ENCODE peak calls at places on chromosomes 13 and 19, in ten cellular contexts. G is mucosa of descending colon, L is Panc1, X is esophagus squamous epithelium, I is colonic mucosa, O is aorta, V is upper lobe of right lung, K is HAP-1, C is cardiac muscle cell, W is lung. A is an unnamed sample. For H3K9me3, the result is how much of the 10 kb centered on the place peaks cover.

GRCh38 chr19:15453091-15453498 is 3.3 kb upstream of the WIZ start:
- DNase-seq in G (no peak), L (no peak), X (no peak), I (no peak), O (no peak), V (no peak), K (no peak), C (peak), W (no peak), A (no peak)

GRCh38 chr13:107348931-107349330 is 781.0 kb upstream of the ARGLU1 start:
- DNase-seq in G (no peak), L (no peak), X (no peak), I (no peak), O (no peak), V (no peak), K (no peak), C (no peak), W (no peak), A (no peak)

GRCh38 chr13:79548886-79549285 is 67.9 kb downstream of the NDFIP2 start:
- DNase-seq in G (no peak), L (no peak), X (no peak), I (no peak), O (no peak), V (no peak), K (no peak), C (no peak), W (no peak), A (no peak)

GRCh38 chr19:14686411-14686810 is 3.4 kb upstream of the ZNF333 start:
- DNase-seq in G (peak), L (no peak), X (no peak), I (no peak), O (no peak), V (no peak), K (no peak), C (peak), W (no peak), A (no peak)

GRCh38 chr13:97192166-97192565 is 30.0 kb upstream of the MBNL2 start:
- DNase-seq in G (no peak), L (no peak), X (no peak), I (no peak), O (no peak), V (no peak), K (no peak), C (no peak), W (no peak), A (no peak)

GRCh38 chr13:112579310-112579843 is 8.6 kb downstream of the TUBGCP3 start:
- DNase-seq in G (no peak), L (no peak), X (no peak), I (no peak), O (no peak), V (no peak), K (no peak), C (no peak), W (no peak), A (no peak)

GRCh38 chr19:39342647-39343305 is 555 bp downstream of the SAMD4B start:
- DNase-seq in G (peak), L (no peak), X (no peak), I (no peak), O (peak), V (peak), K (no peak), C (peak), W (peak), A (no peak)

GRCh38 chr19:17567940-17568339 is 12.5 kb downstream of the COLGALT1 start:
- DNase-seq in G (no peak), L (no peak), X (no peak), I (no peak), O (no peak), V (no peak), K (no peak), C (no peak), W (no peak), A (no peak)

GRCh38 chr19:35290381-35291135 is 1.4 kb upstream of the MAG start:
- DNase-seq in G (no peak), L (no peak), X (no peak), I (no peak), O (no peak), V (no peak), K (no peak), C (no peak), W (no peak), A (no peak)

GRCh38 chr13:89363144-89363543 is 1692.0 kb downstream of the SLITRK5 start:
- DNase-seq in G (no peak), L (no peak), X (no peak), I (no peak), O (no peak), V (no peak), K (no peak), C (no peak), W (no peak), A (no peak)

GRCh38 chr13:78040431-78040830 is 121.8 kb upstream of the EDNRB start:
- DNase-seq in G (no peak), L (no peak), X (no peak), I (no peak), O (no peak), V (no peak), K (no peak), C (no peak), W (no peak), A (no peak)

GRCh38 chr13:46629811-46630413 is 76.9 kb downstream of the LRCH1 start:
- DNase-seq in G (no peak), L (no peak), X (no peak), I (no peak), O (no peak), V (no peak), K (no peak), C (no peak), W (no peak), A (no peak)

GRCh38 chr19:46000497-46001246 is 5.4 kb downstream of the CCDC61 start:
- DNase-seq in G (peak), L (no peak), X (no peak), I (peak), O (no peak), V (peak), K (no peak), C (peak), W (peak), A (peak)

GRCh38 chr13:68713394-68713793 is 1394.2 kb upstream of the ATXN8OS start:
- DNase-seq in G (no peak), L (no peak), X (no peak), I (no peak), O (no peak), V (no peak), K (peak), C (no peak), W (no peak), A (no peak)

GRCh38 chr19:927044-927706 is 1.3 kb downstream of the ARID3A start:
- DNase-seq in G (no peak), L (no peak), X (no peak), I (no peak), O (peak), V (peak), K (no peak), C (peak), W (peak), A (no peak)

GRCh38 chr13:44514278-44514677 is 61.9 kb downstream of the TSC22D1 start:
- DNase-seq in G (no peak), L (no peak), X (no peak), I (no peak), O (no peak), V (no peak), K (no peak), C (no peak), W (no peak), A (no peak)

GRCh38 chr19:1281895-1282287 is 3.8 kb upstream of the EFNA2 start:
- DNase-seq in G (no peak), L (no peak), X (no peak), I (no peak), O (no peak), V (no peak), K (no peak), C (no peak), W (no peak), A (no peak)

GRCh38 chr13:112783946-112784500 is 94.2 kb downstream of the ATP11A start:
- DNase-seq in G (no peak), L (no peak), X (no peak), I (no peak), O (no peak), V (peak), K (no peak), C (no peak), W (peak), A (no peak)

GRCh38 chr13:43306364-43306763 is 283.0 kb downstream of the DNAJC15 start:
- DNase-seq in G (no peak), L (no peak), X (no peak), I (no peak), O (no peak), V (no peak), K (no peak), C (no peak), W (no peak), A (no peak)

GRCh38 chr13:25980255-25980654 is 71.6 kb downstream of the SHISA2 start:
- DNase-seq in G (no peak), L (no peak), X (no peak), I (no peak), O (no peak), V (no peak), K (peak), C (peak), W (no peak), A (no peak)

GRCh38 chr13:91907398-91907797 is 509.0 kb downstream of the GPC5 start:
- DNase-seq in G (no peak), L (no peak), X (no peak), I (no peak), O (no peak), V (no peak), K (no peak), C (no peak), W (no peak), A (no peak)

GRCh38 chr13:50990540-50991506 is 81.2 kb downstream of the RNASEH2B start:
- DNase-seq in G (peak), L (no peak), X (no peak), I (no peak), O (peak), V (no peak), K (peak), C (peak), W (no peak), A (no peak)

GRCh38 chr19:925912-926594 is at the start of gene ARID3A:
- DNase-seq in G (no peak), L (no peak), X (no peak), I (peak), O (no peak), V (peak), K (peak), C (peak), W (no peak), A (no peak)

GRCh38 chr13:91623151-91623550 is 224.7 kb downstream of the GPC5 start:
- DNase-seq in G (no peak), L (no peak), X (no peak), I (no peak), O (no peak), V (no peak), K (no peak), C (no peak), W (no peak), A (no peak)

GRCh38 chr13:39531646-39532045 is 71.3 kb downstream of the LHFPL6 start:
- DNase-seq in G (no peak), L (no peak), X (no peak), I (no peak), O (no peak), V (no peak), K (no peak), C (no peak), W (no peak), A (no peak)

GRCh38 chr19:39021063-39021462 is 11.3 kb downstream of the FBXO27 start:
- DNase-seq in G (no peak), L (no peak), X (no peak), I (no peak), O (no peak), V (no peak), K (no peak), C (no peak), W (no peak), A (no peak)

GRCh38 chr19:50723735-50724521 is 764 bp downstream of the CLEC11A start:
- DNase-seq in G (no peak), L (no peak), X (no peak), I (no peak), O (no peak), V (no peak), K (no peak), C (no peak), W (no peak), A (no peak)

GRCh38 chr13:44648392-44649117 is 72.4 kb upstream of the TSC22D1 start:
- DNase-seq in G (no peak), L (no peak), X (no peak), I (no peak), O (no peak), V (no peak), K (peak), C (no peak), W (no peak), A (no peak)

GRCh38 chr13:48317511-48317981 is 14.0 kb downstream of the RB1 start:
- DNase-seq in G (no peak), L (no peak), X (no peak), I (no peak), O (no peak), V (no peak), K (no peak), C (no peak), W (no peak), A (no peak)

GRCh38 chr19:43395561-43395960 is 19.1 kb upstream of the TEX101 start:
- DNase-seq in G (peak), L (no peak), X (no peak), I (peak), O (no peak), V (no peak), K (no peak), C (no peak), W (no peak), A (no peak)

GRCh38 chr13:24038846-24039330 is 121.6 kb upstream of the SPATA13 start:
- DNase-seq in G (no peak), L (no peak), X (no peak), I (no peak), O (no peak), V (no peak), K (no peak), C (no peak), W (peak), A (no peak)

GRCh38 chr13:110403315-110403714 is 96.2 kb downstream of the COL4A2 start:
- DNase-seq in G (no peak), L (no peak), X (no peak), I (no peak), O (no peak), V (no peak), K (no peak), C (no peak), W (no peak), A (no peak)

GRCh38 chr19:58543826-58544590 is at the start of gene TRIM28:
- DNase-seq in G (peak), L (peak), X (no peak), I (peak), O (peak), V (peak), K (peak), C (peak), W (peak), A (peak)

GRCh38 chr13:24276310-24276709 is 33.1 kb upstream of the C1QTNF9 start:
- DNase-seq in G (no peak), L (no peak), X (no peak), I (no peak), O (no peak), V (no peak), K (no peak), C (no peak), W (no peak), A (no peak)

GRCh38 chr19:55206664-55207500 is 2.4 kb downstream of the PTPRH start:
- DNase-seq in G (peak), L (peak), X (no peak), I (peak), O (peak), V (peak), K (peak), C (peak), W (peak), A (no peak)

GRCh38 chr19:34459614-34460013 is 21.9 kb upstream of the WTIP start:
- DNase-seq in G (peak), L (no peak), X (no peak), I (no peak), O (no peak), V (no peak), K (no peak), C (no peak), W (peak), A (no peak)

GRCh38 chr13:109093988-109094387 is 464.6 kb downstream of the MYO16 start:
- DNase-seq in G (no peak), L (no peak), X (no peak), I (no peak), O (no peak), V (no peak), K (no peak), C (no peak), W (no peak), A (no peak)

GRCh38 chr13:44416297-44416696 is 42.7 kb downstream of the SERP2 start:
- DNase-seq in G (no peak), L (no peak), X (no peak), I (no peak), O (peak), V (no peak), K (no peak), C (no peak), W (no peak), A (no peak)

GRCh38 chr19:19575411-19575810 is 37.3 kb downstream of the CILP2 start:
- DNase-seq in G (no peak), L (no peak), X (no peak), I (no peak), O (no peak), V (no peak), K (no peak), C (no peak), W (no peak), A (no peak)

GRCh38 chr19:9146882-9147281 is 6.7 kb downstream of the ZNF317 start:
- DNase-seq in G (no peak), L (no peak), X (no peak), I (no peak), O (no peak), V (no peak), K (no peak), C (no peak), W (no peak), A (no peak)

GRCh38 chr19:9151367-9151766 is 11.2 kb downstream of the ZNF317 start:
- DNase-seq in G (no peak), L (no peak), X (no peak), I (no peak), O (no peak), V (no peak), K (no peak), C (no peak), W (no peak), A (no peak)

GRCh38 chr19:9149976-9150375 is 9.8 kb downstream of the ZNF317 start:
- DNase-seq in G (no peak), L (no peak), X (no peak), I (no peak), O (no peak), V (no peak), K (no peak), C (no peak), W (no peak), A (no peak)

GRCh38 chr19:9148687-9149086 is 8.5 kb downstream of the ZNF317 start:
- DNase-seq in G (no peak), L (no peak), X (no peak), I (no peak), O (no peak), V (no peak), K (no peak), C (no peak), W (no peak), A (no peak)

DNA sequence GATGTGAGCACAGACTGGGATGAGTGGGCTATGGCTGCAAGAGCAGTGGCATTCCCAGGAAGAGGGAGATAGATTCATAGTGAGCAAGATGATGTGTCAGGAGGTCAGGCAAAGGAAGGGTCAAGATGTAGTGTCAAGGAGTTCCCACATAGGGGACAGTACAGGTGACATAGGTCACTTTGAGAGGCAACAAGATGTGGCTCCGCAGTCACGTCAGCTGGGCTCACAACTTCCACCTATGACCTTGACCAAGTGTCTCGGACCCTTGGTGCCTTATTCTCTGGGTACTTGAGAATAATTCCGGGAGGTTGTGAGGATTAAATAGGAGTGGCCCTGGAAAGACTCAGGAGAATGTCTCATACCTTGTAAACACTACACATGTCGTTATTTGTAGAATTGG is 10.5 kb downstream of the ZNF317 start:
- DNase-seq in G (no peak), L (no peak), X (no peak), I (no peak), O (no peak), V (no peak), K (no peak), C (no peak), W (no peak), A (no peak)
- H3K9me3 ChIP-seq in G (half or more), L (under half), X (under half), I (under half), O (under half), V (under half), K (under half), C (under half), W (under half), A (under half)

GRCh38 chr19:23512151-23512925 is 117.1 kb upstream of the ZNF91 start:
- DNase-seq in G (no peak), L (no peak), X (no peak), I (no peak), O (no peak), V (no peak), K (no peak), C (no peak), W (no peak), A (no peak)

GRCh38 chr19:23509686-23510450 is 114.6 kb upstream of the ZNF91 start:
- DNase-seq in G (no peak), L (no peak), X (no peak), I (no peak), O (no peak), V (no peak), K (no peak), C (no peak), W (no peak), A (no peak)

GRCh38 chr19:23505738-23506137 is 110.5 kb upstream of the ZNF91 start:
- DNase-seq in G (no peak), L (no peak), X (no peak), I (no peak), O (no peak), V (no peak), K (no peak), C (no peak), W (no peak), A (no peak)

GRCh38 chr19:23507441-23507840 is 112.2 kb upstream of the ZNF91 start:
- DNase-seq in G (no peak), L (no peak), X (no peak), I (no peak), O (no peak), V (no peak), K (no peak), C (no peak), W (no peak), A (no peak)
- H3K9me3 ChIP-seq in G (under half), L (under half), X (under half), I (under half), O (under half), V (under half), K (under half), C (under half), W (under half), A (under half)

GRCh38 chr19:40508739-40509260 is 42.0 kb downstream of the SPTBN4 start:
- DNase-seq in G (no peak), L (no peak), X (no peak), I (no peak), O (no peak), V (no peak), K (no peak), C (no peak), W (no peak), A (no peak)

GRCh38 chr19:40510526-40511115 is 43.8 kb downstream of the SPTBN4 start:
- DNase-seq in G (no peak), L (no peak), X (no peak), I (no peak), O (no peak), V (no peak), K (no peak), C (no peak), W (no peak), A (no peak)

GRCh38 chr19:40511487-40511886 is 44.7 kb downstream of the SPTBN4 start:
- DNase-seq in G (no peak), L (no peak), X (no peak), I (no peak), O (no peak), V (no peak), K (no peak), C (no peak), W (no peak), A (no peak)

GRCh38 chr19:40506099-40506498 is 39.3 kb downstream of the SPTBN4 start:
- DNase-seq in G (no peak), L (no peak), X (no peak), I (no peak), O (no peak), V (no peak), K (no peak), C (no peak), W (no peak), A (no peak)

DNA sequence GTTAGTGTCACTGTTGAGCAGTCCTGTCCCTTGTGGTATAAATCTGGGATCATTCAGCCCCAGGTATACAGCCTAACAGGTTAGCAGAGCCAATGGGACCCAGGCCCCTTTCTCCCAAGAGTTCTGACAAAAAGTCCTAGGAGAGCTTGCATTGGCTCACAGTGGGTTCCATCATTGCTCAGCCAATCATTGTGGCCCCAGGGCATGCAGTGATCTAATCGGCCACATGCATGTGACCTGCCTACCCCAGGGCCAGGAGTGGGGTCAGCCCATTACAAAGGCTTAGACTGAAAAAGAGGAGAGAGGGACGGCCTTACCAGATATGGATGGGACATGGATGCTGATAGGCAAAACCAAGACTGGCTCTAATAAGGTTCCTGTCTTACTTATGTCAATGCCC is 41.1 kb downstream of the SPTBN4 start:
- DNase-seq in G (no peak), L (no peak), X (no peak), I (no peak), O (no peak), V (no peak), K (no peak), C (no peak), W (no peak), A (no peak)
- H3K9me3 ChIP-seq in G (under half), L (under half), X (under half), I (under half), O (under half), V (under half), K (under half), C (under half), W (under half), A (under half)

DNA sequence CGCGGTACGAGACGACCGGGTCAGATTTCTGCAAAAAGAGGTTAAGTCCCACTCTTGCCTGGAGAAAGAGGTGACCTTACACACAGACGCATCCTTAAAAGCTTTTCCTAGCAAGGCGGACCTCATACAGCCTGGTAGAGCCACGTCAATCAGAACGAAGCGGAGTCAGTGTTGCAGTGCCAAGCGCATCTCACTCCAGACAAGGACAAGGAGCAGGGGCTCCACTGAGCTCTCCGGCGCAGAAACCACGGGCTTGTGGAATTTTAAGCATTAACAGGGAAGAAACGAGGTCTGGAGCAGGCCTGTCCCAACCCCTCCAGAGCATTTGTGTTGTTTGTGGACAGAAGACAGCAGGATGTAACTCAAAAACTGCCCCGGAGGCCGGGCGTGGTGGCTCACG is 7.1 kb downstream of the EEF2 start:
- DNase-seq in G (no peak), L (no peak), X (no peak), I (no peak), O (no peak), V (no peak), K (no peak), C (no peak), W (no peak), A (no peak)
- H3K9me3 ChIP-seq in G (under half), L (under half), X (under half), I (under half), O (under half), V (under half), K (under half), C (under half), W (under half), A (under half)